ENCODE peak calls at places on chromosomes 7 and 10, in six cellular contexts. One of them, this sample, is unnamed.

GRCh38 chr10:86651631-86652331 is 2.6 kb upstream of the OPN4 start:
- DNase-seq in breast epithelium: peak
- DNase-seq in spleen: peak
- DNase-seq in GM12891: peak
- DNase-seq in transverse colon: peak
- DNase-seq in prostate gland: no peak
- DNase-seq in this sample: no peak

GRCh38 chr7:38881947-38882684 is 26.9 kb downstream of the VPS41 start:
- DNase-seq in breast epithelium: no peak
- DNase-seq in spleen: no peak
- DNase-seq in GM12891: no peak
- DNase-seq in transverse colon: no peak
- DNase-seq in prostate gland: no peak
- DNase-seq in this sample: no peak

GRCh38 chr10:78502208-78502943 is 468.7 kb downstream of the RPS24 start:
- DNase-seq in breast epithelium: no peak
- DNase-seq in spleen: no peak
- DNase-seq in GM12891: no peak
- DNase-seq in transverse colon: no peak
- DNase-seq in prostate gland: no peak
- DNase-seq in this sample: no peak

GRCh38 chr10:69866688-69867461 is 65.2 kb downstream of the COL13A1 start:
- DNase-seq in breast epithelium: no peak
- DNase-seq in spleen: no peak
- DNase-seq in GM12891: no peak
- DNase-seq in transverse colon: peak
- DNase-seq in prostate gland: peak
- DNase-seq in this sample: no peak

GRCh38 chr7:25894002-25894901 is 257.7 kb upstream of the NFE2L3 start:
- DNase-seq in breast epithelium: no peak
- DNase-seq in spleen: no peak
- DNase-seq in GM12891: peak
- DNase-seq in transverse colon: peak
- DNase-seq in prostate gland: no peak
- DNase-seq in this sample: peak

GRCh38 chr7:89726548-89726947 is 427.7 kb upstream of the STEAP1 start:
- DNase-seq in breast epithelium: no peak
- DNase-seq in spleen: no peak
- DNase-seq in GM12891: no peak
- DNase-seq in transverse colon: no peak
- DNase-seq in prostate gland: no peak
- DNase-seq in this sample: no peak

GRCh38 chr10:123325663-123326175 is 171.5 kb downstream of the BUB3 start:
- DNase-seq in breast epithelium: no peak
- DNase-seq in spleen: no peak
- DNase-seq in GM12891: no peak
- DNase-seq in transverse colon: no peak
- DNase-seq in prostate gland: no peak
- DNase-seq in this sample: no peak

GRCh38 chr7:104045183-104045582 is 55.7 kb upstream of the RELN start:
- DNase-seq in breast epithelium: no peak
- DNase-seq in spleen: no peak
- DNase-seq in GM12891: no peak
- DNase-seq in transverse colon: no peak
- DNase-seq in prostate gland: no peak
- DNase-seq in this sample: no peak

GRCh38 chr7:102433319-102434038 is at the start of gene ORAI2:
- DNase-seq in breast epithelium: peak
- DNase-seq in spleen: peak
- DNase-seq in GM12891: peak
- DNase-seq in transverse colon: peak
- DNase-seq in prostate gland: peak
- DNase-seq in this sample: no peak

GRCh38 chr10:112302335-112302734 is 19.1 kb downstream of the TECTB start:
- DNase-seq in breast epithelium: no peak
- DNase-seq in spleen: no peak
- DNase-seq in GM12891: no peak
- DNase-seq in transverse colon: no peak
- DNase-seq in prostate gland: no peak
- DNase-seq in this sample: no peak

DNA sequence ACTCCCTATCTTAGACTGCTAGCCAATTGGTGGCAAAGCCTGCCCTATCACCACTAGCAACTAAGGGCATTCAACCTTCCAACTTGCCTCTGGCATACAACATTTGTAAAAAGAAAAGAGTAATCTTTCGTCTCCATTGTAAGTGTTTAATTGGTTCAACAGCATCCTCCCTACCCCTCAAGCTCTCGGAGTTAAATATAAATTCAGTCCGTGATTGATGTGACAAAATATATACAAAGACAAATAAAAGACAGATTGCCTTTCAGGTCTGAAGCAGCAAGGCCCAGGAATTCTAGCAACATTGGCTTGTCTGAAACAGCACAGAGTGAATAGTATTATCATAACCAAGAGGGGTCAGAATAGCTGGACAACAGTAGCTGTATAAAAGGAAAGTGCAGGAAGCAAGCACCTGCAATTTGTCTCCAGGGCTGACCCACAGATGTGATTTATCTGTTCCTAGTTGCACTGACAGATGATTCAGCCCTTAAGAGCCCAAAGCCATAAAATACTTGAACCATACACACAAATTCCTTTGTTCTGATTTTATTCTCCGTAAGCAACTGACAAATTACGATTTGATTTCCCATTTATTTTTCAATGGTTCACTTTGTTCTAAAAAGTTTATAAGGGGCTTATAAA is 47.7 kb upstream of the ANKRD1 start:
- DNase-seq in breast epithelium: no peak
- DNase-seq in spleen: no peak
- DNase-seq in GM12891: no peak
- DNase-seq in transverse colon: no peak
- DNase-seq in prostate gland: no peak
- DNase-seq in this sample: no peak
- TF ChIP-seq POLR2AphosphoS5 in breast epithelium: no peak
- TF ChIP-seq POLR2AphosphoS5 in spleen: no peak
- TF ChIP-seq POLR2AphosphoS5 in GM12891: no peak
- TF ChIP-seq POLR2AphosphoS5 in transverse colon: peak
- TF ChIP-seq POLR2AphosphoS5 in prostate gland: no peak
- TF ChIP-seq POLR2AphosphoS5 in this sample: no peak

GRCh38 chr7:137952406-137952805 is 49.5 kb downstream of the CREB3L2 start:
- DNase-seq in breast epithelium: no peak
- DNase-seq in spleen: no peak
- DNase-seq in GM12891: no peak
- DNase-seq in transverse colon: peak
- DNase-seq in prostate gland: no peak
- DNase-seq in this sample: no peak

GRCh38 chr7:137954614-137955013 is 47.3 kb downstream of the CREB3L2 start:
- DNase-seq in breast epithelium: no peak
- DNase-seq in spleen: no peak
- DNase-seq in GM12891: no peak
- DNase-seq in transverse colon: no peak
- DNase-seq in prostate gland: no peak
- DNase-seq in this sample: no peak

GRCh38 chr7:137953043-137953691 is 48.7 kb downstream of the CREB3L2 start:
- DNase-seq in breast epithelium: no peak
- DNase-seq in spleen: no peak
- DNase-seq in GM12891: no peak
- DNase-seq in transverse colon: no peak
- DNase-seq in prostate gland: no peak
- DNase-seq in this sample: no peak

GRCh38 chr7:137951700-137952099 is 50.2 kb downstream of the CREB3L2 start:
- DNase-seq in breast epithelium: no peak
- DNase-seq in spleen: no peak
- DNase-seq in GM12891: no peak
- DNase-seq in transverse colon: no peak
- DNase-seq in prostate gland: no peak
- DNase-seq in this sample: no peak

DNA sequence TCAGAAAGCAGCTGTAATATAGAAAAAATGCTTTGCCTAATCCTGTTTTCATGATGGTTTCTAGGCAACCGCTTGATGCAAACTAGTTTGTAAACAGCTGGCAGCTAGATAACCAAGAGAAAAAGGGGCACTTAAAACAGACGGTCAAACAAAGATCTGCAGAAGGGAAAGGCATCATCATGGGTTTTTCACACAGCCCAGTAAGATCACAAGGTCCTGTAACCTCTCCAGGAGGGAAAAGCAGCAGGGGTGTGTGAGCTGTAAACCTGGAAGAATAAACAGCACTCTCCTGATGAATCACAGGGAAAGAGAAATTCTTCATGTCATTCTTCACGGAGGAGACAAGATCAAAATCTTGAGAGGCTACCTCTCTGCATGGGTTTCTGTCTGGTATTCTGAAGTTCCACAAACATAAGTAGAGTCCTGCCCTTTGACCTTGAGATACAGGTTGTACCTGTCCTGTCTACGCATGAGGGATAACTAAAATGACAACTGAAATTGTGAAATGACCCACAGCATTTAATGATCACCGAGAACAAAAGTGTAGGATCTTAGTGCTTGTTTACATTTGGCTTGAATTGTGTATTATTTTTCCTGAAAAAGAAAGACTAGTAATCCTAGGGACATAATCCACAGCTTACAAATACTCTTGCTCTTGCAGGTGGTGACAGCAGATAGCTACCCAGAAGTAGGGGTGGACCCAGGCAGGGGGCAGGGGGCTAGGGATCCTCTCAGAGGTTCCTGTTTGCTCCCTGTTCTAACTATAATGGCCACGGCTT is 48.0 kb downstream of the CREB3L2 start:
- DNase-seq in breast epithelium: no peak
- DNase-seq in spleen: no peak
- DNase-seq in GM12891: no peak
- DNase-seq in transverse colon: peak
- DNase-seq in prostate gland: no peak
- DNase-seq in this sample: no peak
- TF ChIP-seq POLR2AphosphoS5 in breast epithelium: no peak
- TF ChIP-seq POLR2AphosphoS5 in spleen: no peak
- TF ChIP-seq POLR2AphosphoS5 in GM12891: no peak
- TF ChIP-seq POLR2AphosphoS5 in transverse colon: peak
- TF ChIP-seq POLR2AphosphoS5 in prostate gland: peak
- TF ChIP-seq POLR2AphosphoS5 in this sample: no peak

GRCh38 chr10:58512470-58513188 is at the start of gene BICC1:
- DNase-seq in breast epithelium: no peak
- DNase-seq in spleen: peak
- DNase-seq in GM12891: no peak
- DNase-seq in transverse colon: peak
- DNase-seq in prostate gland: peak
- DNase-seq in this sample: no peak
- TF ChIP-seq POLR2AphosphoS5 in breast epithelium: peak
- TF ChIP-seq POLR2AphosphoS5 in spleen: no peak
- TF ChIP-seq POLR2AphosphoS5 in GM12891: no peak
- TF ChIP-seq POLR2AphosphoS5 in transverse colon: no peak
- TF ChIP-seq POLR2AphosphoS5 in prostate gland: no peak
- TF ChIP-seq POLR2AphosphoS5 in this sample: no peak

DNA sequence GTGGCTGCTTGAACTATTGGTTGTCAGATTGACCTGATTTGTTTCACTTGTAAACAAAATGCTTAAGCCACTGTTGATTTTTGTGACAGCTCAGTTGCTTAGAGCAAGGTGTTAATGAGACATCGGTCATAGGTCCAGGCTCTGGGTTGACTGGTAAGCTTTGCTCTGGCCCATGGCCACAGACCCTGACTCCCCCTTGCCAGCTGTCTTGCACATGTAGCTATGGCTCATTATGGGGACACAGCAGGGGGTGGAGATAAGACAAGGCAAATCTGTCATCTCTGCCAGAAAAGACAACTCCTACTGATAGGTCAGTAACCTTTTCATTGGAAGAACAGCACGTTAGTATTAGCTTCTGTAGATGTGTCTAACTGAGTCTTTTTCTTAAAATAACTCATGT is 95.3 kb downstream of the KAT6B start:
- DNase-seq in breast epithelium: no peak
- DNase-seq in spleen: no peak
- DNase-seq in GM12891: no peak
- DNase-seq in transverse colon: no peak
- DNase-seq in prostate gland: no peak
- DNase-seq in this sample: no peak
- TF ChIP-seq POLR2AphosphoS5 in breast epithelium: no peak
- TF ChIP-seq POLR2AphosphoS5 in spleen: no peak
- TF ChIP-seq POLR2AphosphoS5 in GM12891: no peak
- TF ChIP-seq POLR2AphosphoS5 in transverse colon: no peak
- TF ChIP-seq POLR2AphosphoS5 in prostate gland: no peak
- TF ChIP-seq POLR2AphosphoS5 in this sample: no peak

DNA sequence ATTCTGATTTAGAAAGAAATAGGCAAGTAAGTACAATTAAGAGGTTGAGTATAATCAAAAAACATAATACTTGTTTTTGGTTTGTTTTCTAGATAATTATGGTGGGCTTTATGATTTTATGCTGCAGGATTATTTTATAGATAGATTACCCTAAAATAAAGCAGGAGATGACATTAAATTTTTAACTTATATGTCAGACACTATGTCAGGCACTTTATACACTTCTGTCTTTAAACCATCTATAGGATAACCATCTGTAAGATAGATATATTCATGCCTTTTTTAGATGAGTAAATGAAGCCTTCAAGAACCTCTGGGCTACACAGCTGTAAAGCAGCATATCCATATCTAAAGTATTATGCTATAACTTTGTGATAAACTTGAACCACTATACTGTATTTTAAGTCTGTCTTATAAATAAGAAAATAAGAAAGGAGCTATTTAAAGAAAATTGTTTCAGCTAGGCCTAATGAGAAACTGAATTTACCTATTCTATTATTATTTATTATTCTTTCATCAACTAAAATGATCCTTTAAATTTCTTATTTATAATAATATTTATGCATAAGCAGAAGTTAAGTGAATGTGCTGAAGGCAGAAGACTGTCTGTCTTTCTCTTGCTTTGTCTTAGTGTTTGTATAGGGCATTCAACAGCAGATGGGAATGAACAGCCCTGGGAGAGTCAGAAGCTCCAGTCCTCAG is 94.0 kb downstream of the CPED1 start:
- DNase-seq in breast epithelium: no peak
- DNase-seq in spleen: no peak
- DNase-seq in GM12891: no peak
- DNase-seq in transverse colon: no peak
- DNase-seq in prostate gland: no peak
- DNase-seq in this sample: no peak
- TF ChIP-seq POLR2AphosphoS5 in breast epithelium: no peak
- TF ChIP-seq POLR2AphosphoS5 in spleen: no peak
- TF ChIP-seq POLR2AphosphoS5 in GM12891: no peak
- TF ChIP-seq POLR2AphosphoS5 in transverse colon: no peak
- TF ChIP-seq POLR2AphosphoS5 in prostate gland: no peak
- TF ChIP-seq POLR2AphosphoS5 in this sample: no peak

GRCh38 chr7:122136033-122136432 is 8.0 kb downstream of the AASS start:
- DNase-seq in breast epithelium: no peak
- DNase-seq in spleen: no peak
- DNase-seq in GM12891: no peak
- DNase-seq in transverse colon: no peak
- DNase-seq in prostate gland: no peak
- DNase-seq in this sample: no peak

GRCh38 chr7:122136639-122137253 is 7.3 kb downstream of the AASS start:
- DNase-seq in breast epithelium: no peak
- DNase-seq in spleen: no peak
- DNase-seq in GM12891: no peak
- DNase-seq in transverse colon: no peak
- DNase-seq in prostate gland: no peak
- DNase-seq in this sample: no peak

GRCh38 chr7:122135275-122135674 is 8.8 kb downstream of the AASS start:
- DNase-seq in breast epithelium: no peak
- DNase-seq in spleen: no peak
- DNase-seq in GM12891: no peak
- DNase-seq in transverse colon: no peak
- DNase-seq in prostate gland: no peak
- DNase-seq in this sample: no peak

GRCh38 chr7:122132341-122132740 is 11.7 kb downstream of the AASS start:
- DNase-seq in breast epithelium: no peak
- DNase-seq in spleen: no peak
- DNase-seq in GM12891: no peak
- DNase-seq in transverse colon: no peak
- DNase-seq in prostate gland: no peak
- DNase-seq in this sample: no peak

GRCh38 chr7:122133477-122133876 is 10.6 kb downstream of the AASS start:
- DNase-seq in breast epithelium: no peak
- DNase-seq in spleen: no peak
- DNase-seq in GM12891: no peak
- DNase-seq in transverse colon: no peak
- DNase-seq in prostate gland: no peak
- DNase-seq in this sample: no peak
- TF ChIP-seq POLR2AphosphoS5 in breast epithelium: no peak
- TF ChIP-seq POLR2AphosphoS5 in spleen: no peak
- TF ChIP-seq POLR2AphosphoS5 in GM12891: no peak
- TF ChIP-seq POLR2AphosphoS5 in transverse colon: no peak
- TF ChIP-seq POLR2AphosphoS5 in prostate gland: no peak
- TF ChIP-seq POLR2AphosphoS5 in this sample: no peak